ENCODE peak calls at places on chromosomes 2 and 18, in eight cellular contexts. T, V, K, A, O, F, L and J are unnamed samples.

GRCh38 chr2:232854082-232854481 is 16.0 kb upstream of the SNORC start:
- DNase-seq in T (peak), V (peak), K (peak), A (peak), O (no peak), F (peak), L (peak), J (peak)

GRCh38 chr2:179855673-179856072 is 5.7 kb downstream of the ZNF385B start:
- DNase-seq in T (no peak), V (no peak), K (no peak), A (no peak), O (no peak), F (no peak), L (no peak), J (no peak)

GRCh38 chr2:20626698-20627471 is 24.0 kb downstream of the HS1BP3 start:
- DNase-seq in T (no peak), V (no peak), K (no peak), A (peak), O (peak), F (no peak), L (no peak), J (no peak)

GRCh38 chr2:161122772-161123530 is 37.3 kb upstream of the TANK start:
- DNase-seq in T (peak), V (peak), K (peak), A (no peak), O (no peak), F (peak), L (peak), J (peak)

GRCh38 chr2:169795181-169795580 is 3.5 kb upstream of the SSB start:
- DNase-seq in T (no peak), V (no peak), K (no peak), A (no peak), O (no peak), F (no peak), L (no peak), J (no peak)

GRCh38 chr2:188068093-188068492 is 223.6 kb upstream of the GULP1 start:
- DNase-seq in T (no peak), V (no peak), K (no peak), A (no peak), O (no peak), F (no peak), L (no peak), J (no peak)

GRCh38 chr2:132542953-132543569 is 126.5 kb downstream of the GPR39 start:
- DNase-seq in T (no peak), V (no peak), K (no peak), A (no peak), O (no peak), F (no peak), L (no peak), J (no peak)

GRCh38 chr2:147623328-147623727 is 221.5 kb upstream of the ACVR2A start:
- DNase-seq in T (no peak), V (no peak), K (no peak), A (no peak), O (no peak), F (no peak), L (no peak), J (no peak)

GRCh38 chr2:71530246-71530986 is 77.1 kb downstream of the DYSF start:
- DNase-seq in T (no peak), V (peak), K (no peak), A (no peak), O (no peak), F (peak), L (no peak), J (peak)

GRCh38 chr2:22497789-22498188 is 887.2 kb upstream of the KLHL29 start:
- DNase-seq in T (no peak), V (no peak), K (no peak), A (no peak), O (no peak), F (no peak), L (no peak), J (no peak)

GRCh38 chr2:36416370-36417165 is 61.0 kb downstream of the CRIM1 start:
- DNase-seq in T (peak), V (no peak), K (peak), A (no peak), O (no peak), F (no peak), L (no peak), J (no peak)

GRCh38 chr18:2686349-2686968 is 30.9 kb downstream of the SMCHD1 start:
- DNase-seq in T (no peak), V (no peak), K (no peak), A (no peak), O (no peak), F (peak), L (no peak), J (no peak)

GRCh38 chr18:25349926-25350560 is 1.9 kb downstream of the ZNF521 start:
- DNase-seq in T (no peak), V (peak), K (peak), A (peak), O (peak), F (no peak), L (no peak), J (no peak)

GRCh38 chr2:42868096-42868495 is 75.7 kb upstream of the HAAO start:
- DNase-seq in T (no peak), V (no peak), K (no peak), A (no peak), O (no peak), F (no peak), L (no peak), J (no peak)

GRCh38 chr2:96923810-96924774 is 54.2 kb upstream of the SEMA4C start:
- DNase-seq in T (no peak), V (no peak), K (no peak), A (no peak), O (no peak), F (no peak), L (no peak), J (no peak)

GRCh38 chr2:20421988-20422678 is 24.7 kb upstream of the RHOB start:
- DNase-seq in T (peak), V (peak), K (peak), A (peak), O (peak), F (no peak), L (peak), J (peak)

GRCh38 chr2:142805244-142805643 is 72.2 kb upstream of the KYNU start:
- DNase-seq in T (no peak), V (no peak), K (no peak), A (no peak), O (no peak), F (no peak), L (no peak), J (no peak)

GRCh38 chr18:54880706-54881105 is 52.4 kb downstream of the RAB27B start:
- DNase-seq in T (no peak), V (peak), K (no peak), A (no peak), O (no peak), F (no peak), L (no peak), J (no peak)

GRCh38 chr18:30625961-30626360 is 416.6 kb downstream of the DSC3 start:
- DNase-seq in T (no peak), V (no peak), K (no peak), A (no peak), O (no peak), F (no peak), L (no peak), J (no peak)

GRCh38 chr2:3459185-3460015 is 59.9 kb downstream of the ADI1 start:
- DNase-seq in T (no peak), V (no peak), K (no peak), A (no peak), O (peak), F (no peak), L (peak), J (no peak)

GRCh38 chr2:84493494-84493893 is 22.8 kb upstream of the DNAH6 start:
- DNase-seq in T (no peak), V (peak), K (no peak), A (no peak), O (no peak), F (peak), L (no peak), J (peak)

GRCh38 chr2:163132850-163133249 is 294.3 kb upstream of the KCNH7 start:
- DNase-seq in T (no peak), V (peak), K (no peak), A (no peak), O (no peak), F (peak), L (no peak), J (no peak)

GRCh38 chr2:188523901-188524300 is 232.2 kb downstream of the GULP1 start:
- DNase-seq in T (no peak), V (peak), K (no peak), A (no peak), O (no peak), F (no peak), L (no peak), J (no peak)

GRCh38 chr2:218082586-218083351 is 13.7 kb downstream of the RUFY4 start:
- DNase-seq in T (no peak), V (no peak), K (no peak), A (no peak), O (no peak), F (no peak), L (no peak), J (no peak)

GRCh38 chr2:177254433-177255226 is 9.9 kb downstream of the NFE2L2 start:
- DNase-seq in T (peak), V (no peak), K (peak), A (no peak), O (no peak), F (peak), L (peak), J (no peak)

GRCh38 chr2:120763516-120763915 is 27.8 kb downstream of the GLI2 start:
- DNase-seq in T (peak), V (no peak), K (peak), A (peak), O (no peak), F (no peak), L (peak), J (no peak)

GRCh38 chr2:160472839-160473251 is 20.8 kb downstream of the RBMS1 start:
- DNase-seq in T (no peak), V (peak), K (no peak), A (no peak), O (no peak), F (peak), L (no peak), J (no peak)

GRCh38 chr2:124983595-124983994 is 958.5 kb downstream of the CNTNAP5 start:
- DNase-seq in T (no peak), V (peak), K (no peak), A (no peak), O (no peak), F (no peak), L (no peak), J (peak)

GRCh38 chr18:48186084-48186798 is 222.9 kb downstream of the ZBTB7C start:
- DNase-seq in T (no peak), V (no peak), K (peak), A (peak), O (no peak), F (no peak), L (no peak), J (no peak)

GRCh38 chr2:63699549-63699839 is 110.7 kb downstream of the MDH1 start:
- DNase-seq in T (no peak), V (peak), K (no peak), A (no peak), O (no peak), F (no peak), L (no peak), J (no peak)

GRCh38 chr18:28637897-28638296 is 461.0 kb upstream of the CDH2 start:
- DNase-seq in T (no peak), V (no peak), K (no peak), A (no peak), O (no peak), F (peak), L (no peak), J (no peak)

GRCh38 chr2:196314780-196315179 is 143.4 kb upstream of the STK17B start:
- DNase-seq in T (no peak), V (peak), K (no peak), A (no peak), O (no peak), F (no peak), L (no peak), J (no peak)

GRCh38 chr18:24530630-24531111 is 70.2 kb downstream of the HRH4 start:
- DNase-seq in T (no peak), V (peak), K (no peak), A (no peak), O (no peak), F (peak), L (no peak), J (peak)

GRCh38 chr2:86622878-86623548 is 652 bp downstream of the RNF103 start:
- DNase-seq in T (peak), V (peak), K (peak), A (peak), O (peak), F (peak), L (peak), J (no peak)

GRCh38 chr2:9809448-9810088 is 33.7 kb upstream of the TAF1B start:
- DNase-seq in T (peak), V (no peak), K (peak), A (peak), O (no peak), F (no peak), L (no peak), J (no peak)

GRCh38 chr2:171706152-171706803 is 19.0 kb downstream of the DYNC1I2 start:
- DNase-seq in T (no peak), V (peak), K (no peak), A (no peak), O (no peak), F (peak), L (no peak), J (no peak)
- TF ChIP-seq CTCF in T (no peak), V (peak), K (peak), A (peak), O (peak), F (peak), L (no peak), J (peak)

GRCh38 chr2:57597940-57598339 is 448.7 kb upstream of the VRK2 start:
- DNase-seq in T (no peak), V (no peak), K (no peak), A (no peak), O (no peak), F (no peak), L (no peak), J (no peak)
- TF ChIP-seq CTCF in T (no peak), V (no peak), K (no peak), A (no peak), O (no peak), F (no peak), L (no peak), J (no peak)

GRCh38 chr18:57443716-57444115 is 8.5 kb downstream of the ONECUT2 start:
- DNase-seq in T (no peak), V (no peak), K (no peak), A (no peak), O (no peak), F (no peak), L (no peak), J (no peak)

GRCh38 chr18:57445488-57446319 is 10.5 kb downstream of the ONECUT2 start:
- DNase-seq in T (no peak), V (no peak), K (no peak), A (no peak), O (no peak), F (no peak), L (no peak), J (no peak)

GRCh38 chr18:57446322-57446721 is 11.1 kb downstream of the ONECUT2 start:
- DNase-seq in T (no peak), V (no peak), K (no peak), A (no peak), O (no peak), F (no peak), L (no peak), J (no peak)

GRCh38 chr18:57444301-57444759 is 9.2 kb downstream of the ONECUT2 start:
- DNase-seq in T (no peak), V (no peak), K (no peak), A (no peak), O (no peak), F (no peak), L (no peak), J (no peak)

GRCh38 chr18:57447154-57447621 is 12.0 kb downstream of the ONECUT2 start:
- DNase-seq in T (no peak), V (peak), K (no peak), A (no peak), O (no peak), F (peak), L (no peak), J (no peak)
- TF ChIP-seq CTCF in T (no peak), V (no peak), K (no peak), A (no peak), O (no peak), F (peak), L (no peak), J (no peak)

DNA sequence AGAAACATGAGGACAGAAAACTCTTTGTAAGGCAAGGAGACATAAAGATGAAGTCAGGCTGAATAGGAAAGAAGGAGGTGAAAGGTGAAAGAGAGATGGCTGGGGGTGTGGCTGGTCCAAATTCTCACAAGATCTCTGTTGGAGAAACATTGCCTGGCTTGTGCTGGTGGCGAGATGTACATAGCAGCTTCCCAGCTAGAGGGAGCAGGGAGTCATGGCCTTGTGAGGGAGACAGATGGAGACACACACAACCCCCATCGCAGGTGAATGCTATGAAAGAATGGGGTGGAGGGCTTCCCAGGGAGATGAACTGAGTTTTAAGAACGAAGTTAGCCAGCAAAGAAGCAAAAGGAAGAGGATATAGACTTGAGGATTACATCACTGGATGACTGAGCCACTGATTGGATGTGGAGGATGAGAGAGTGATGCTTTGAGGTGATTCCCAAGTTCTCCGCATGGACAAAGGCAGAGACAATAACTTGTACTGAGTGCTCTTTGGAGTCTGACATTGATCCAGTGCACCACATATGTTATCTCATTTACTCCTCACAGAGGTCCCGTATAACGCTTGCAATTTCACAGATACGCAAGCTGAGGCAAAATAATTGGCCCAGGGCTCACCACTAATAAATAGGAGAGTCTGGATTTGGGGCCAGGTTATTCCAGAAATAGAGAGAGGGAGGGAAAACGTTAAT is 3.6 kb upstream of the EMX1 start:
- DNase-seq in T (no peak), V (no peak), K (no peak), A (no peak), O (no peak), F (no peak), L (no peak), J (no peak)
- TF ChIP-seq CTCF in T (no peak), V (peak), K (no peak), A (no peak), O (no peak), F (no peak), L (no peak), J (peak)

DNA sequence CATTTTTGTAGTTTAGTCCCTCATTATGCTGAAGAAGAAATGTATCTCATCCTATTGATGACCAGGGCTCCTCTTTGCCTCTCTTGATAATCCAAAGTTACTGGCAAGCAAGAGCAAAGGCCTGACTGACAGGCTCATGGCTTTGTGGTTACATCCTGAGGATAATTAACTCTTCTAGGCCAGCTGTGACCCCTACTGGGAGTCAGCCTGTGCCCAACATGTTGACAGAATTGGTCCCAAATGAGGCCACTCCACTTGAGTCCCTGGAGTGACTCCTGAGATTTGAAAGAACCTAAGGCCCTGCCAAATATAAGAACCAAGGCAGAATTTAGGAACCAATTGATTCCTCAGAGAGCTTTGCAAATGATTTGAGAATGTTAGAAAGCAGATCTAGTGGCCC is 973.8 kb upstream of the CELF4 start:
- DNase-seq in T (no peak), V (no peak), K (no peak), A (no peak), O (no peak), F (no peak), L (no peak), J (no peak)
- TF ChIP-seq CTCF in T (no peak), V (no peak), K (no peak), A (no peak), O (no peak), F (no peak), L (no peak), J (no peak)

GRCh38 chr2:231786177-231786916 is at the start of gene COPS7B:
- DNase-seq in T (peak), V (peak), K (peak), A (peak), O (peak), F (peak), L (peak), J (peak)

GRCh38 chr2:231785413-231785812 is 832 bp upstream of the COPS7B start:
- DNase-seq in T (no peak), V (no peak), K (no peak), A (no peak), O (no peak), F (no peak), L (no peak), J (no peak)

GRCh38 chr2:231791107-231791506 is 4.9 kb downstream of the COPS7B start:
- DNase-seq in T (no peak), V (no peak), K (no peak), A (no peak), O (no peak), F (no peak), L (no peak), J (no peak)

GRCh38 chr2:231785822-231786176 is 446 bp upstream of the COPS7B start:
- DNase-seq in T (no peak), V (no peak), K (no peak), A (no peak), O (no peak), F (no peak), L (no peak), J (no peak)

GRCh38 chr2:231786917-231787292 is 660 bp downstream of the COPS7B start:
- DNase-seq in T (no peak), V (no peak), K (no peak), A (no peak), O (no peak), F (no peak), L (no peak), J (no peak)
- TF ChIP-seq CTCF in T (no peak), V (no peak), K (no peak), A (no peak), O (no peak), F (no peak), L (no peak), J (no peak)

GRCh38 chr18:31648458-31648857 is 35.9 kb downstream of the B4GALT6 start:
- DNase-seq in T (no peak), V (no peak), K (no peak), A (no peak), O (no peak), F (no peak), L (no peak), J (no peak)

GRCh38 chr18:31648966-31649429 is 35.4 kb downstream of the B4GALT6 start:
- DNase-seq in T (no peak), V (peak), K (no peak), A (no peak), O (no peak), F (no peak), L (no peak), J (no peak)

GRCh38 chr18:31645411-31645810 is 39.0 kb downstream of the B4GALT6 start:
- DNase-seq in T (no peak), V (no peak), K (no peak), A (no peak), O (no peak), F (no peak), L (no peak), J (no peak)

GRCh38 chr18:31647354-31647753 is 37.0 kb downstream of the B4GALT6 start:
- DNase-seq in T (no peak), V (no peak), K (no peak), A (no peak), O (no peak), F (no peak), L (no peak), J (no peak)

DNA sequence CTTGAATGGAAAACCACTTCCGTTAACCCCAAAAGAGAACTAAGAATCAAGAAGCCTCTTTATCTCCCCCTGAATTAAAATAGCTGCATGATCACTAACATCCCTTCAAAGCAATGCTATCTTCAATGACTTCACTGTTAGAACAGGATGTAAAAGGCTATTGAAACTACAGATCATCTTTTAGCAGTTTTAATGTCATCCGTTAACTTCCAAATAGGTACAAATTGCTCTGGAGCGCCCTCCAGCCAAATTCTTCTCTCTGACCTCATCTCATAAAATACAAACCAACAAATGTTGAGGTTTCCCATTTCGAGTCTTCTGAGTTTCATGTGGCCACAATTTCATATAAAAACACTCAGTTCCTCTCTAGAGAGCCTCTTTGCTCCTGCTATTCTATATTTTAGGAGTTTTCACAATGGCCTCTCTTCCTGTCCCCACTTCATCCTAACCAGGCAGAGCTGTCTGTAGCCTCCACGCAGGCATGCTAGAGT is 38.0 kb downstream of the B4GALT6 start:
- DNase-seq in T (no peak), V (no peak), K (no peak), A (no peak), O (no peak), F (no peak), L (no peak), J (no peak)
- TF ChIP-seq CTCF in T (no peak), V (no peak), K (no peak), A (no peak), O (no peak), F (no peak), L (no peak), J (no peak)

GRCh38 chr18:10490401-10491289 is 35.2 kb upstream of the NAPG start:
- DNase-seq in T (peak), V (no peak), K (no peak), A (no peak), O (no peak), F (no peak), L (peak), J (no peak)
- TF ChIP-seq CTCF in T (peak), V (no peak), K (no peak), A (no peak), O (peak), F (peak), L (no peak), J (no peak)